ENCODE peak calls at places on chromosomes 3 and 15, in ten cellular contexts. N is HCT116, B is Panc1, V is transverse colon, J is GM12892, R is vagina, D is breast epithelium, F is HepG2, W is GM12891, Z is upper lobe of left lung. Q is an unnamed sample.

GRCh38 chr3:126347543-126348161 is 9.6 kb downstream of the KLF15 start:
- DNase-seq in N (no peak), B (no peak), V (no peak), J (no peak), R (no peak), D (no peak), F (no peak), W (no peak), Z (peak), Q (no peak)

GRCh38 chr15:89837830-89838178 is 23.2 kb upstream of the ANPEP start:
- DNase-seq in N (no peak), B (no peak), V (no peak), J (no peak), R (no peak), D (no peak), F (no peak), W (no peak), Z (no peak), Q (no peak)

GRCh38 chr3:13545952-13546454 is 2.9 kb upstream of the FBLN2 start:
- DNase-seq in N (no peak), B (no peak), V (no peak), J (no peak), R (no peak), D (no peak), F (no peak), W (no peak), Z (no peak), Q (no peak)

GRCh38 chr15:80059786-80060489 is 462 bp downstream of the ZFAND6 start:
- DNase-seq in N (peak), B (no peak), V (peak), J (peak), R (no peak), D (peak), F (peak), W (peak), Z (peak), Q (no peak)

GRCh38 chr3:112017081-112017480 is 17.5 kb upstream of the TMPRSS7 start:
- DNase-seq in N (no peak), B (no peak), V (no peak), J (no peak), R (no peak), D (no peak), F (no peak), W (no peak), Z (no peak), Q (no peak)

GRCh38 chr15:55518641-55519040 is 10.6 kb upstream of the DNAAF4 start:
- DNase-seq in N (no peak), B (no peak), V (no peak), J (no peak), R (no peak), D (no peak), F (no peak), W (no peak), Z (no peak), Q (no peak)

GRCh38 chr3:156563900-156564682 is 9.2 kb upstream of the SSR3 start:
- DNase-seq in N (no peak), B (no peak), V (no peak), J (no peak), R (no peak), D (no peak), F (no peak), W (no peak), Z (no peak), Q (no peak)

GRCh38 chr3:11640009-11640673 is 3.6 kb downstream of the VGLL4 start:
- DNase-seq in N (no peak), B (no peak), V (no peak), J (no peak), R (no peak), D (no peak), F (no peak), W (no peak), Z (no peak), Q (no peak)

GRCh38 chr3:164984947-164985346 is 93.3 kb downstream of the SI start:
- DNase-seq in N (no peak), B (no peak), V (no peak), J (no peak), R (no peak), D (no peak), F (no peak), W (no peak), Z (no peak), Q (no peak)

GRCh38 chr15:91694131-91694828 is 159.2 kb upstream of the SLCO3A1 start:
- DNase-seq in N (no peak), B (no peak), V (peak), J (no peak), R (no peak), D (peak), F (no peak), W (no peak), Z (no peak), Q (peak)

GRCh38 chr3:176950743-176951142 is 246.5 kb downstream of the TBL1XR1 start:
- DNase-seq in N (no peak), B (peak), V (no peak), J (no peak), R (no peak), D (no peak), F (no peak), W (no peak), Z (no peak), Q (no peak)

GRCh38 chr15:63752075-63752684 is 81.6 kb downstream of the HERC1 start:
- DNase-seq in N (peak), B (peak), V (peak), J (no peak), R (no peak), D (no peak), F (peak), W (peak), Z (no peak), Q (peak)

GRCh38 chr3:46566040-46566631 is at the start of gene LRRC2:
- DNase-seq in N (no peak), B (no peak), V (peak), J (no peak), R (no peak), D (no peak), F (no peak), W (peak), Z (peak), Q (no peak)

GRCh38 chr15:62257991-62258390 is 92.9 kb upstream of the C2CD4B start:
- DNase-seq in N (no peak), B (no peak), V (no peak), J (no peak), R (no peak), D (no peak), F (no peak), W (no peak), Z (no peak), Q (no peak)

GRCh38 chr3:185537369-185537970 is 14.9 kb downstream of the LIPH start:
- DNase-seq in N (peak), B (peak), V (peak), J (peak), R (no peak), D (peak), F (peak), W (peak), Z (peak), Q (peak)

GRCh38 chr3:131543714-131544113 is 40.9 kb upstream of the MRPL3 start:
- DNase-seq in N (peak), B (peak), V (peak), J (no peak), R (no peak), D (peak), F (no peak), W (no peak), Z (peak), Q (no peak)

GRCh38 chr3:143315766-143316165 is 196.2 kb downstream of the CHST2 start:
- DNase-seq in N (no peak), B (no peak), V (no peak), J (no peak), R (no peak), D (no peak), F (no peak), W (no peak), Z (no peak), Q (no peak)

GRCh38 chr3:46298871-46299607 is 54.9 kb upstream of the CCR2 start:
- DNase-seq in N (no peak), B (no peak), V (no peak), J (no peak), R (no peak), D (no peak), F (no peak), W (no peak), Z (no peak), Q (no peak)

GRCh38 chr3:141410408-141410807 is 42.1 kb downstream of the ZBTB38 start:
- DNase-seq in N (no peak), B (no peak), V (peak), J (no peak), R (no peak), D (no peak), F (no peak), W (no peak), Z (no peak), Q (no peak)
- TF ChIP-seq POLR2AphosphoS5 in N (no peak), B (no peak), V (peak), J (no peak), R (no peak), D (no peak), F (no peak), W (no peak), Z (peak), Q (no peak)

GRCh38 chr3:170566413-170566812 is 19.5 kb downstream of the SLC7A14 start:
- DNase-seq in N (no peak), B (no peak), V (no peak), J (no peak), R (no peak), D (no peak), F (no peak), W (no peak), Z (no peak), Q (no peak)
- TF ChIP-seq POLR2AphosphoS5 in N (no peak), B (no peak), V (no peak), J (no peak), R (no peak), D (no peak), F (no peak), W (no peak), Z (no peak), Q (no peak)

DNA sequence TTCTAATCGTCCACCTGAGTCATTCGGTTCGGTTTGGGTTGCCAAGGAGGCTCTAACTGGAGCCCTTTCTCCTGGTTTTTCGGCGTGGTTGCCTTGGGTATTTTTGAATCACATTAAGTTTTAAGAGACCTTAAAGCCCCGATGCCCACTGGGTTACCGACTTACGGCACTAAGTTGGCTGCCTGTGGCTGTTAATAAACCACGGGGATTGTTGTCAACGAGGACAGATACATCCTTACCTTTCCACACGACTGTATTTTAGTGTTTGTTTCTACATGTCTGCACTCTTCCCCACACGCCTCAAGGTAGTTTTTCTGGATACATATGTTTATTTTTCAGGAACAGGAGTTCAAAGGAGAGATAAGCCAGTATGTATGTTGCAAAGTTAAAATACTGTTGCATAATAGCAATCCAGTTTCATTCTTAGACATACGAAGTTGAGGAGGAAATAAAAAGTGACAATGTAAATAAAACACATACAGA is 1.2 kb upstream of the ANP32A start:
- DNase-seq in N (no peak), B (no peak), V (no peak), J (no peak), R (no peak), D (no peak), F (peak), W (no peak), Z (peak), Q (no peak)
- TF ChIP-seq POLR2AphosphoS5 in N (no peak), B (no peak), V (no peak), J (no peak), R (peak), D (no peak), F (no peak), W (no peak), Z (no peak), Q (no peak)

GRCh38 chr3:50345008-50345407 is 524 bp downstream of the ZMYND10 start:
- DNase-seq in N (no peak), B (no peak), V (no peak), J (no peak), R (no peak), D (no peak), F (no peak), W (no peak), Z (no peak), Q (no peak)

GRCh38 chr3:50345586-50345985 is at the start of gene ZMYND10:
- DNase-seq in N (no peak), B (no peak), V (peak), J (peak), R (no peak), D (peak), F (no peak), W (peak), Z (peak), Q (no peak)

GRCh38 chr3:50350213-50350526 is 405 bp downstream of the NPRL2 start:
- DNase-seq in N (no peak), B (no peak), V (no peak), J (no peak), R (no peak), D (no peak), F (no peak), W (no peak), Z (no peak), Q (no peak)

GRCh38 chr3:50350527-50351317 is at the start of the genes CYB561D2 and NPRL2:
- DNase-seq in N (peak), B (peak), V (peak), J (peak), R (peak), D (peak), F (peak), W (peak), Z (peak), Q (peak)

DNA sequence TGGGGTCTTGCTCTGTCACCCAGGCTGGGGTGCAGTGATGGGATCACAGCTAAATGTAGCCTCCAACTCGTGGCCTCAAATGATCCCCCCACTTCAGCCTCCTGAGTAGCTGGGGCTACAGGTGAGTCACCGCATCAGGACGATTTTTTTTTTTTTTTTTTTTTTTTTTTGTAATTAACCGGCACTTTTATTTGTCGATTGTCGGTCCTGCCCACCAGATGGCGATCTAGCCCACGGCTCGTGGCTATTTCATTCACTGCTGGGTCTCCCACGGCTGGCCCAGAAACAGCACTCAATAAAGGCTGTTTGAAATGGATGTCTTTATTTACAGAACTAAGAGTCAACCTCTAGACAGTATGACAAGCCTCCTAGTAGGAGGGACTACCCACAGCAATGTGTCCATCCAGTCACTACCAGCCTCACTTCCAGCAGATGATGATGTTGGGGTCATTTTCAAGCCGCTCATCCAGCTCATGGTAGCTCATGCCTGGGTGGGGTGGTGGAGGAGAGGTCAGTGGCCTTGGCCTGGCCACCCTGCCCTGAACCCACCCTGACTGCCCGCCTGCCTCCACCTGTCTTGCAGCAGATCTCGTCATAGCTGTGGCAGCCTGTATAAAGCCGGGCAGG is 1.8 kb upstream of the ZMYND10 start:
- DNase-seq in N (no peak), B (no peak), V (peak), J (no peak), R (no peak), D (peak), F (peak), W (no peak), Z (peak), Q (no peak)
- TF ChIP-seq POLR2AphosphoS5 in N (no peak), B (no peak), V (no peak), J (no peak), R (no peak), D (no peak), F (no peak), W (no peak), Z (no peak), Q (no peak)

GRCh38 chr3:167228135-167228534 is 152.0 kb downstream of the ZBBX start:
- DNase-seq in N (no peak), B (no peak), V (no peak), J (no peak), R (no peak), D (no peak), F (no peak), W (no peak), Z (no peak), Q (no peak)
- TF ChIP-seq POLR2AphosphoS5 in N (no peak), B (no peak), V (no peak), J (no peak), R (no peak), D (no peak), F (no peak), W (no peak), Z (no peak), Q (no peak)

GRCh38 chr15:57663262-57663661 is 43.3 kb upstream of the POLR2M start:
- DNase-seq in N (no peak), B (no peak), V (no peak), J (no peak), R (no peak), D (no peak), F (no peak), W (no peak), Z (no peak), Q (no peak)

GRCh38 chr15:57665187-57665586 is 41.3 kb upstream of the POLR2M start:
- DNase-seq in N (no peak), B (no peak), V (no peak), J (no peak), R (no peak), D (no peak), F (no peak), W (no peak), Z (no peak), Q (no peak)

GRCh38 chr15:57665939-57666338 is 40.6 kb upstream of the POLR2M start:
- DNase-seq in N (no peak), B (no peak), V (no peak), J (no peak), R (no peak), D (no peak), F (no peak), W (no peak), Z (no peak), Q (no peak)

GRCh38 chr15:57668074-57668473 is 38.4 kb upstream of the POLR2M start:
- DNase-seq in N (no peak), B (no peak), V (no peak), J (no peak), R (no peak), D (no peak), F (no peak), W (no peak), Z (no peak), Q (no peak)

DNA sequence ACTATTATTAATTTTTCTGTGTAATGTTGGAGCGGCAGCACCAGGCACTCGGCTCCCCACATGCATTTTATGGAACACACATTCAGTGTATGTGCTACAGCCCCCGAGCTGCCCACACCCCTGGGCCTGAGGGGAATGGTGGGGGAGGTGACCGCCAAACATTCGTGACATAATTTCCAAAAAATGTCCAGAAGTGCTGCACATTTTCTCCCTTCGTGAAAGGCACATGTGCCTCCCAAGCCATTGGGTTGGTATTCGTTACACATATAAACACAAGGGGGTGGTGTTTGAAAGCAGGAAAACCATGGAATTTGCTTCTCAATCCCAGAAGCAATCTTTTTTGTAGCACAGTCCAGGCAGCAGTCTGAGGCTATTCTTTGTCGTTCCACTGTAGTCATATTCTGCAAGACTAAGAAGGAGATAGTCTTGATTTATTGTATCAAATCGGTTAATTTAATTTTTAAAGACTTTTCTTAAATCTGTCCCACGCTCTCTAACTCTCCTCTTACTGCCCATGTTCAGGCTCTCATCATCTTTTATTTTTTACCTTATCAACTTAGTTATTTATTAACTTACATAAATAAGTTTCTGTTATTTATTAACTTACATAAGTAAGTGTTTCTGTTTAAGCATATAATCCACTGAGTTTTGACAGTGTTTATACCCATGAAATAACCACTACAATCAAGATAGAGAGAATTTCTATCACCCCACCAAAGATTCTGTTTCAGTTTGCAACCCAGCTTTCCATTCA is 39.2 kb upstream of the POLR2M start:
- DNase-seq in N (no peak), B (no peak), V (no peak), J (no peak), R (no peak), D (no peak), F (peak), W (no peak), Z (no peak), Q (no peak)
- TF ChIP-seq POLR2AphosphoS5 in N (no peak), B (no peak), V (no peak), J (no peak), R (no peak), D (no peak), F (no peak), W (no peak), Z (no peak), Q (no peak)

Q was measured in SK-N-MC.